ENCODE peak calls at places on chromosomes 13 and 19, in six cellular contexts. V is right cardiac atrium; J is lung; R is gastrocnemius medialis; O is pancreas; M is CD8-positive, alpha-beta T cell. W is an unnamed sample. For H3K4me1, the result is how much of the 10 kb centered on the place peaks cover.

GRCh38 chr13:32537580-32538233 is 888 bp downstream of the N4BP2L2 start:
- ATAC-seq in V (peak), J (peak), R (peak), O (peak), M (no peak), W (peak)

GRCh38 chr19:55486043-55486970 is 1.3 kb downstream of the NAT14 start:
- ATAC-seq in V (no peak), J (no peak), R (peak), O (no peak), M (no peak), W (no peak)

GRCh38 chr13:40082644-40083043 is 427.2 kb downstream of the COG6 start:
- ATAC-seq in V (peak), J (no peak), R (no peak), O (peak), M (no peak), W (no peak)

GRCh38 chr19:4584670-4585460 is 25.4 kb upstream of the SEMA6B start:
- ATAC-seq in V (no peak), J (no peak), R (no peak), O (no peak), M (no peak), W (no peak)

GRCh38 chr13:68506888-68507551 is 1276.9 kb upstream of the PCDH9 start:
- ATAC-seq in V (no peak), J (no peak), R (no peak), O (peak), M (no peak), W (no peak)

GRCh38 chr19:49407482-49408015 is 15.7 kb downstream of the PTH2 start:
- ATAC-seq in V (no peak), J (no peak), R (no peak), O (no peak), M (no peak), W (no peak)

GRCh38 chr19:45492627-45493470 is 4.0 kb downstream of the RTN2 start:
- ATAC-seq in V (peak), J (no peak), R (peak), O (peak), M (no peak), W (peak)

GRCh38 chr19:5880196-5880595 is 9.9 kb upstream of the FUT5 start:
- ATAC-seq in V (no peak), J (no peak), R (no peak), O (no peak), M (no peak), W (no peak)

GRCh38 chr13:40803316-40803715 is 13.9 kb downstream of the SLC25A15 start:
- ATAC-seq in V (no peak), J (no peak), R (no peak), O (no peak), M (no peak), W (no peak)

GRCh38 chr19:38654478-38655079 is 7.1 kb downstream of the ACTN4 start:
- ATAC-seq in V (no peak), J (no peak), R (no peak), O (no peak), M (no peak), W (no peak)
- H3K4me1 ChIP-seq in V (under half), J (under half), R (half or more), O (half or more), M (under half), W (under half)

DNA sequence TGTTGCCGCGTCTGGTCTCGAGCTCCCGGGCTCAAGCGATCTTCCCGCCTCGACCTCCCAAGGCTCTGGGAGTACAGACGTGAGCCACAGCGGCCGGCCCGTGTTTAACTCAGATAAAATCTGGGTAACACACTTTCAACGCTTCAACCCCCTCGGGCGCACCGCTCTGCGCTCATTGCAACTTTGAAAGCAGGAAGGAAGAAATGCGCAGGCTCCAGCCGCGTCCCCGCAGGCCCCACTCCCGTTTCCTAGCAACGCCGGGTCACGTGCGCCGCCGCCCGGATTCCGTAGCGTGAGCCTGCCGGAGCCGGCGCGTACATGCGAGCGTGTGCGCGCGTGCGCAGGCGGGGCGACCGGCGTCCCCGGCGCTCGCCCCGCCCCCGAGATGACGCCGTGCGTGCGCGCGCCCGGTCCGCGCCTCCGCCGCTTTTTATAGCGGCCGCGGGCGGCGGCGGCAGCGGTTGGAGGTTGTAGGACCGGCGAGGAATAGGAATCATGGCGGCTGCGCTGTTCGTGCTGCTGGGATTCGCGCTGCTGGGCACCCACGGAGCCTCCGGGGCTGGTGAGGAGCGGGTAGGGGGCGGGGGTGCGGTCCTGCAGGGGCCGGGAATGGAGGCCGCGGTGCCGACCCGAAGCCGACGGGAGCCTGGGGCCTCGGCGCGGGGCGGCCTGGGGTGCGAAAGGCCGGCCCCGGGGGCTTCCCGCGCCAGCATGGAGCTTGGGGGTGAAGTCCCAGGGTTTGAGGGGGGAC is at the start of gene BSG:
- ATAC-seq in V (peak), J (peak), R (peak), O (peak), M (peak), W (peak)
- H3K4me1 ChIP-seq in V (under half), J (under half), R (under half), O (under half), M (under half), W (under half)

GRCh38 chr13:21011378-21011777 is 50.0 kb downstream of the LATS2 start:
- ATAC-seq in V (no peak), J (no peak), R (no peak), O (no peak), M (no peak), W (no peak)

GRCh38 chr13:21009036-21009435 is 52.4 kb downstream of the LATS2 start:
- ATAC-seq in V (no peak), J (no peak), R (no peak), O (no peak), M (no peak), W (no peak)

GRCh38 chr13:21012211-21012610 is 49.2 kb downstream of the LATS2 start:
- ATAC-seq in V (no peak), J (no peak), R (no peak), O (no peak), M (no peak), W (no peak)

GRCh38 chr13:21012841-21013681 is 48.3 kb downstream of the LATS2 start:
- ATAC-seq in V (peak), J (no peak), R (peak), O (peak), M (no peak), W (peak)

GRCh38 chr13:21010621-21011020 is 50.8 kb downstream of the LATS2 start:
- ATAC-seq in V (no peak), J (no peak), R (peak), O (no peak), M (no peak), W (peak)
- H3K4me1 ChIP-seq in V (under half), J (under half), R (half or more), O (under half), M (under half), W (half or more)

GRCh38 chr19:7916908-7917291 is 2.3 kb downstream of the TGFBR3L start:
- ATAC-seq in V (no peak), J (no peak), R (no peak), O (no peak), M (no peak), W (no peak)
- H3K4me1 ChIP-seq in V (under half), J (under half), R (under half), O (under half), M (under half), W (half or more)

DNA sequence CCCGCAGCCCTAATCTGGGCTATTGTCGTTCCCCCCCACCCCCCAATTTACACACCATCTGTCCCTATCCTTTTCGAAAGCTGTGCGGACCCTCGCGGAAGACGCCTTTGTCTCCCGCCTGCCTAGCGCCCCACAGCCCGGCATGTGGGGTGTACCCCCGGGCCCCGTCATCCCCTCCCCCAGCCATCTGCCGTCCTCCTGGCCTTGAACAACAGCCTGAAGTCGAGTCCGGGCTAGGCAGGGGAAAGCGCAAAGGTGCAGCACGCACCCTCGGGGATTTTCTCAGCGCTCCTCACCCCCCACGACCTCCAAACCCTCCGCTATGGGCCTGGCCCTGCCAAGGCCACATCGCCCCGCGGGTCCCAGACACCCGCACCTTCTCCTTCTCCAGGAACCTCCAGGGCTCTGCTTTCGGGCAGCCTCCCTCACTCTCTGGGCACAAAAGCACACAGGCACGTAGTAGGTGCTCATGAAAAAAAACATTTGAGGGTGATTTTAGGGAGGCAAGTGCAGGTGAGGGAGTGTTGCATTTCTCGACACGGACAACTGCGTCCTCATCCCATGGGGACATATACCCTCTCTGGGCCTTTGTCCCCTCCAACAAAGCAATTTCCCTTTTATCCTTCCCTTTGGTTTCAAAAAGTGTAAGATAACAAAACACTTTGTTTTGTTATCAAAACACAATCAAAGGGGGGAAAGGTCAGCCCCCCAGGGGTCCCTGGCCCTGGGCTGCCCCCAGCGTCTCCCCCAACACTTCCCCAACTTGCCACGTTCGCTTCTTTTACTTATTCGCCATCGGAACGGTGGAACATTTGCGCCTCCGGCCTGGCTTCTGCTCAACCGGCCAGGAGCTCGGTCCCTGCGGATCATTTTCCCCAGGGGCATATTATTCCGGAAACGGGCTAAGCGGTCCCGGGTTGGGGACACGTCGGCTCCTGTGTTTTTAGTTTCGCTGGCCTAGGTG is 16.4 kb downstream of the CCDC124 start:
- ATAC-seq in V (no peak), J (no peak), R (no peak), O (no peak), M (no peak), W (no peak)
- H3K4me1 ChIP-seq in V (under half), J (under half), R (under half), O (under half), M (half or more), W (half or more)

GRCh38 chr13:50209646-50210045 is 194.4 kb downstream of the KCNRG start:
- ATAC-seq in V (no peak), J (no peak), R (no peak), O (no peak), M (no peak), W (no peak)
- H3K4me1 ChIP-seq in V (under half), J (under half), R (under half), O (under half), M (under half), W (under half)

GRCh38 chr19:12778905-12779161 is 3.5 kb upstream of the HOOK2 start:
- ATAC-seq in V (no peak), J (no peak), R (no peak), O (no peak), M (no peak), W (no peak)
- H3K4me1 ChIP-seq in V (under half), J (under half), R (under half), O (under half), M (half or more), W (under half)

GRCh38 chr19:11421607-11422098 is 2.5 kb upstream of the RGL3 start:
- ATAC-seq in V (peak), J (no peak), R (no peak), O (peak), M (peak), W (peak)

GRCh38 chr19:11423804-11424318 is 4.7 kb upstream of the RGL3 start:
- ATAC-seq in V (no peak), J (no peak), R (no peak), O (no peak), M (no peak), W (no peak)

GRCh38 chr19:11420894-11421606 is 1.9 kb upstream of the RGL3 start:
- ATAC-seq in V (peak), J (no peak), R (no peak), O (no peak), M (peak), W (no peak)

GRCh38 chr19:11423164-11423803 is 4.2 kb upstream of the RGL3 start:
- ATAC-seq in V (no peak), J (no peak), R (no peak), O (no peak), M (no peak), W (no peak)

GRCh38 chr19:11422163-11423068 is 3.3 kb upstream of the RGL3 start:
- ATAC-seq in V (peak), J (peak), R (peak), O (peak), M (peak), W (peak)
- H3K4me1 ChIP-seq in V (under half), J (under half), R (under half), O (under half), M (under half), W (half or more)

DNA sequence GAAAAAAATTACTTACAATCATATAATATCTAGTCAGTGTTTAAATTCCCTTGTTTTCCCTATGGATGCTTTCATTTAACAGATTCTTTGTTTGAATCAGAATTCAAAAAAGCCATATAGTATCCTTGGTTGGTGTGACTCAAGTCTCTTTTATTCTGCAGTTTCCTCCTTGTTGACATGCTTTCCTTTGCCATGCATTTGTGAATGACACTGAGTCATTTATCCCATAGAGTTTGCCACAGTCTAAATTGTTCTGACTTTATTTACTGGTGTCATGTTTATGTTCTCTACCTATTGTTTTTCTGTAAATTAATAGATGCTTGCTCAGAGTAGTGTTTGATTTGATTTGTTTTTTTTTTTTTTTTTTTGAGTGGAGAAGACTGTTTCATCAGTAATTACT is 893.8 kb upstream of the SLC10A2 start:
- ATAC-seq in V (no peak), J (no peak), R (no peak), O (no peak), M (no peak), W (no peak)
- H3K4me1 ChIP-seq in V (under half), J (under half), R (under half), O (under half), M (under half), W (under half)